ENCODE peak calls at places on chromosomes 16 and 17, in four cellular contexts. Z is WTC11, M is K562, K is GM12878. N is an unnamed sample.

GRCh38 chr16:54460254-54460860 is 173.8 kb upstream of the IRX3 start:
- DNase-seq in Z (no peak), M (no peak), K (no peak), N (no peak)

GRCh38 chr17:77772461-77772897 is 186.0 kb upstream of the TNRC6C start:
- DNase-seq in Z (peak), M (peak), K (no peak), N (peak)

GRCh38 chr16:11675561-11676511 is 7.6 kb downstream of the SNN start:
- DNase-seq in Z (no peak), M (no peak), K (no peak), N (peak)

GRCh38 chr17:73091770-73092517 is 544 bp downstream of the SLC39A11 start:
- DNase-seq in Z (peak), M (peak), K (no peak), N (peak)

GRCh38 chr17:16900288-16900882 is 71.5 kb downstream of the TNFRSF13B start:
- DNase-seq in Z (no peak), M (no peak), K (no peak), N (no peak)

GRCh38 chr16:16004314-16004749 is 54.9 kb downstream of the ABCC1 start:
- DNase-seq in Z (no peak), M (no peak), K (no peak), N (no peak)

GRCh38 chr16:16045879-16046278 is 96.5 kb downstream of the ABCC1 start:
- DNase-seq in Z (peak), M (no peak), K (no peak), N (no peak)

GRCh38 chr17:61309857-61310256 is 89.8 kb upstream of the TBX2 start:
- DNase-seq in Z (no peak), M (no peak), K (no peak), N (no peak)

GRCh38 chr17:82640046-82640445 is 8.2 kb downstream of the WDR45B start:
- DNase-seq in Z (no peak), M (no peak), K (no peak), N (no peak)

GRCh38 chr17:17050346-17051345 is 8.4 kb downstream of the MPRIP start:
- DNase-seq in Z (peak), M (no peak), K (no peak), N (no peak)

GRCh38 chr16:47492428-47493357 is 31.6 kb downstream of the PHKB start:
- DNase-seq in Z (no peak), M (peak), K (peak), N (peak)

GRCh38 chr16:50834701-50835100 is 92.8 kb downstream of the CYLD start:
- DNase-seq in Z (no peak), M (no peak), K (no peak), N (no peak)

DNA sequence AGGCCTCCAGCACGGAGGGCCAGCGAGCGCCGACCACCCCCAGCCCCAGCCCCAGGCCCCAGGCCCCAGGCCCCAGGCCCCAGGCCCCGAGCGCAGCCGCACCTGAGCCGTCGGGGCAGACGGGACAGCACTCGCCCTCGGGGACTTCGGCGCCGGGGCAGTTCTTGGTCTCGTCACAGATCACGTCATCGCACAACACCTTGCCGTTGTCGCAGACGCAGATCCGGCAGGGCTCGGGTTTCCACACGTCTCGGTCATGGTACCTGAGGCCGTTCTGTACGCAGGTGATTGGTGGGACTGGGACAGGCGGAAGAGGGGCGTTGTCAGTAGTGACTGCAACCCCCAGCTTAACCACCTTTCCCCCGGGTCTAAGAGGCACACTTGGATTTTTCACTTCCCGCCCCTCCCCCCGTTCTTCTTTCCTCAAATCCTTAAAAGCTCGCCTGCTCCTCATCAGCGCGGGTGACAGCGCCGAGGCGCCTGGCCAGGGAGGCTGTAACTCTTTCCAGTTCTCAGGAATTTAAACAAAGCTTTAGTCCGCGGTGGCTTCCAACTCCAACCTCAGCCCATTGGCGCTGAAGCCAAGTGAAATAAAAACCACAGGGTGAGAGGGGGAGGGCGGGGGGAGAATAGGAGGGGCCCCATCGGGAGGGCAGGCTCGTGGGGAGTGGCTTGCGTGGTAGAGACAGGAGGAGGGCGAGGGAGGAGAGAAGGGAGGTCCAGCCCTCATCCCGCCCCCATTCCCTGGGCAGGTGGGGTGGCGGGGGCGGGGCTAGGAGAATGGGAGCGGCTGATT is 1.6 kb downstream of the COL1A1 start:
- DNase-seq in Z (peak), M (peak), K (no peak), N (peak)
- TF ChIP-seq NR2C2 in Z (no peak), M (no peak), K (no peak), N (no peak)

DNA sequence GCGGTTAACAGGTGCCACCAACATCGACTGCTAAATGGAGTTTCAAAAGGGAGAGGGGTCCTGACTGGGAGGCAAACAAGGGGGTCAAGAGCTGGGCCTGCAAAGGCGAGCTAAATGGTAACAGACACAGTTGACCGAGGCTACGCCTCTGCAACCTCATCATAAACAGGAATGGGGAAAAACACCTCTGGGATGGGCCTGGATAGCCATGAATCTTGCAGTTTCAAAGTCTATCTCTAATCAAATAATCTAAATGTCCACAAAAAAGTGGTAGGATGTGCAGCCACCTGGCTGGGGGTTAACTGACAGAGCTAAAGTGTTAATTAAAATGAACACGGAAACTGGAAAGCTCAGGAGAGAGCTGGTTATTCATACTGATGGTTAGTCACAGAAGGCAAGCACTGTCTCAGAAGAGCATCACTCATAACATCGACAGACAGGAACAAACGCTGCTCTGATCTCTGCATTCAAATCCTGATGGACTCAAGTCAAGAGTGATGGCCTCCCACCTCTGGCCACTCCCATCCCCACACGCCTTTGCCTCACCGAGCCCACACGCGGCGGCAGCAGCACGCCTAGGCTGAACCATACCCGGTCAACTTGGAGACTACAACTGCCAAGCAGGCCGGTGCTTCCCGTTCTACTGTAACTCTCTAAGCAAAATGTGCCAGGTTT is 56.3 kb downstream of the CREBBP start:
- DNase-seq in Z (no peak), M (no peak), K (no peak), N (no peak)
- TF ChIP-seq NR2C2 in Z (no peak), M (no peak), K (no peak), N (no peak)

GRCh38 chr17:49170216-49170615 is 37.6 kb downstream of the B4GALNT2 start:
- DNase-seq in Z (no peak), M (no peak), K (no peak), N (no peak)
- TF ChIP-seq NR2C2 in Z (no peak), M (no peak), K (no peak), N (no peak)

GRCh38 chr17:9522074-9522473 is 53.5 kb downstream of the STX8 start:
- DNase-seq in Z (no peak), M (no peak), K (no peak), N (peak)
- TF ChIP-seq NR2C2 in Z (no peak), M (no peak), K (no peak), N (no peak)

GRCh38 chr16:27431773-27432599 is 30.0 kb downstream of the IL21R start:
- DNase-seq in Z (no peak), M (no peak), K (no peak), N (no peak)
- TF ChIP-seq NR2C2 in Z (no peak), M (no peak), K (no peak), N (no peak)

GRCh38 chr17:74554909-74555308 is 9.0 kb upstream of the CD300C start:
- DNase-seq in Z (no peak), M (no peak), K (no peak), N (no peak)

GRCh38 chr17:74549343-74549742 is 3.4 kb upstream of the CD300C start:
- DNase-seq in Z (no peak), M (no peak), K (no peak), N (no peak)

GRCh38 chr17:74550602-74551001 is 4.7 kb upstream of the CD300C start:
- DNase-seq in Z (no peak), M (no peak), K (no peak), N (no peak)

GRCh38 chr17:74555427-74555826 is 9.5 kb upstream of the CD300C start:
- DNase-seq in Z (no peak), M (no peak), K (no peak), N (no peak)

DNA sequence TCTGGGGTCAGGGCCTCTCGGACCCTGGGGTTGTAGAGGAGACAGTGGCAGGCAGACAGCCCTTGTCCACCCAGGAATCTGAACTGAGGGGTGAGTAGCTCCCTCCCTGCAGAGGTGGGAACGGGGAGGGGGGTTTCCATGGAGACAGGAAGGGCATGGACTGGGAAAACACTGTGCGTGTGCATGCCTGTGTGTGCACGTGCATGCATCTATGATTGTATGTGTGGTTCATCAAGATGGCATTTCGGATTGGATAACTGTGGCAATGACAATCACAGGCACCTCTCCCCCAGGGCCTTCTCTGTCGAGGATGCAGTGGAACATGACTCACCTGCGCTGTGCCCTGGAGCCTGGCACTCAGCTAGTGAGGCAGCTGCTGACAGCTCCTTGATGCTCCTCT is 6.1 kb upstream of the CD300C start:
- DNase-seq in Z (no peak), M (no peak), K (no peak), N (no peak)
- TF ChIP-seq NR2C2 in Z (no peak), M (no peak), K (no peak), N (no peak)

GRCh38 chr17:32777436-32777835 is 99.5 kb downstream of the MYO1D start:
- DNase-seq in Z (no peak), M (no peak), K (no peak), N (no peak)
- TF ChIP-seq NR2C2 in Z (no peak), M (no peak), K (no peak), N (no peak)

GRCh38 chr17:39173539-39174274 is 7.7 kb upstream of the ARL5C start:
- DNase-seq in Z (no peak), M (no peak), K (no peak), N (no peak)

GRCh38 chr17:39177256-39177655 is 11.3 kb upstream of the ARL5C start:
- DNase-seq in Z (peak), M (peak), K (no peak), N (no peak)

GRCh38 chr17:39175695-39176093 is 9.7 kb upstream of the ARL5C start:
- DNase-seq in Z (no peak), M (peak), K (no peak), N (no peak)

GRCh38 chr17:39171933-39172332 is 6.0 kb upstream of the ARL5C start:
- DNase-seq in Z (no peak), M (no peak), K (no peak), N (no peak)

DNA sequence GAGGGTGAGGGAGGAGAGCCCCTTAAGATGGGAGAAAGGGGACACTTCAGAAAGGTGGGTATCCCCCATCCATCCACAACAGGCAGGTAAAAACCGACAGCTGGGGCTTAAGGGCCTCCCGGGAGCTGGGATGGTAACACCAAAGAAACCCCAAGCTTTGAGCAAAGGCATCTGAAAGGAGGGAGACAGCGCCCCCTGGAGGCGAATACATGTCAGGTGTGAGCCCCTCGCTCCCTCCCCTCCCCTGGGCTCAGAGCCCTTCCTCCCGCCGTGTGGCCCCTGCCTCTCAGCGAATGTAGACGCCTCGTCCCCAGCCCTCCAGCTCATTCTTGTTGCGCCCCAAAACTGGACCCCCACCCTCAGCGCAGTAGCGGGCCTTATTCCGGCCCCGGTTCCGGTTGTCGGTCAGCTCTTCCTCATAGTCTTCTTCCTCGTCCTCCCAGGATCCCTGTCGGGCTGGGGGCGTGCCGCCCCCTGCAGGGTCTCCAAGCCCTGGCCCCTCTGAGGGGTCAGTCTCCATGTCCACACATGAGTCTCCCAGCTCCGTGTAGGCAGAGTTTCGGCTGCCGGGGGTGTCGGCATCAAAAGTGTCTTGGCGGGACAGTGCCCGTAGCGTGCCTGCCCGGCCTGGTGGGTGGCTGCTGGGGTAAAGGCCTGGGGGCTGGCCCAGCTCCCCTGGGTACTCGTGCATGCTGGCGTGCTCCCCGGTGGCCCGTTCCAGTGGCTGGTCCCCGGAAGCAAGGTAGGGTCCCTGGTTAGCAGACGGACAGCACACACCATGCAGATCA is 9.1 kb upstream of the ARL5C start:
- DNase-seq in Z (peak), M (peak), K (no peak), N (peak)
- TF ChIP-seq NR2C2 in Z (no peak), M (no peak), K (no peak), N (no peak)

GRCh38 chr16:64455275-64455674 is 666.6 kb downstream of the CDH11 start:
- DNase-seq in Z (no peak), M (no peak), K (no peak), N (no peak)
- TF ChIP-seq NR2C2 in Z (no peak), M (no peak), K (no peak), N (no peak)

N was measured in HepG2.